ENCODE peak calls at places on chromosome 22, in eight cellular contexts. One of them, this sample, is unnamed.

GRCh38 chr22:36902143-36902911 is 11.1 kb upstream of the CSF2RB start:
- DNase-seq in nephron progenitor cell: no peak
- DNase-seq in fibroblast of villous mesenchyme: no peak
- DNase-seq in BE2C: no peak
- DNase-seq in IMR-90: no peak
- DNase-seq in AG04449: no peak
- DNase-seq in left ventricle myocardium inferior: no peak
- DNase-seq in stomach: no peak
- DNase-seq in this sample: no peak

GRCh38 chr22:34099278-34099677 is 179.0 kb upstream of the LARGE1 start:
- DNase-seq in nephron progenitor cell: no peak
- DNase-seq in fibroblast of villous mesenchyme: no peak
- DNase-seq in BE2C: no peak
- DNase-seq in IMR-90: no peak
- DNase-seq in AG04449: no peak
- DNase-seq in left ventricle myocardium inferior: no peak
- DNase-seq in stomach: peak
- DNase-seq in this sample: peak

GRCh38 chr22:17984114-17984513 is 40.2 kb downstream of the MICAL3 start:
- DNase-seq in nephron progenitor cell: no peak
- DNase-seq in fibroblast of villous mesenchyme: no peak
- DNase-seq in BE2C: no peak
- DNase-seq in IMR-90: no peak
- DNase-seq in AG04449: no peak
- DNase-seq in left ventricle myocardium inferior: no peak
- DNase-seq in stomach: no peak
- DNase-seq in this sample: no peak

GRCh38 chr22:17112491-17113042 is 8.6 kb downstream of the TMEM121B start:
- DNase-seq in nephron progenitor cell: peak
- DNase-seq in fibroblast of villous mesenchyme: no peak
- DNase-seq in BE2C: no peak
- DNase-seq in IMR-90: no peak
- DNase-seq in AG04449: no peak
- DNase-seq in left ventricle myocardium inferior: no peak
- DNase-seq in stomach: no peak
- DNase-seq in this sample: no peak

GRCh38 chr22:41862160-41862529 is 29.2 kb downstream of the SREBF2 start:
- DNase-seq in nephron progenitor cell: peak
- DNase-seq in fibroblast of villous mesenchyme: peak
- DNase-seq in BE2C: no peak
- DNase-seq in IMR-90: peak
- DNase-seq in AG04449: no peak
- DNase-seq in left ventricle myocardium inferior: no peak
- DNase-seq in stomach: no peak
- DNase-seq in this sample: no peak

GRCh38 chr22:36280379-36280778 is 27.4 kb downstream of the APOL1 start:
- DNase-seq in nephron progenitor cell: no peak
- DNase-seq in fibroblast of villous mesenchyme: no peak
- DNase-seq in BE2C: no peak
- DNase-seq in IMR-90: peak
- DNase-seq in AG04449: no peak
- DNase-seq in left ventricle myocardium inferior: no peak
- DNase-seq in stomach: no peak
- DNase-seq in this sample: no peak

GRCh38 chr22:36355362-36355761 is 32.4 kb downstream of the MYH9 start:
- DNase-seq in nephron progenitor cell: no peak
- DNase-seq in fibroblast of villous mesenchyme: peak
- DNase-seq in BE2C: no peak
- DNase-seq in IMR-90: peak
- DNase-seq in AG04449: no peak
- DNase-seq in left ventricle myocardium inferior: no peak
- DNase-seq in stomach: no peak
- DNase-seq in this sample: no peak

GRCh38 chr22:41966607-41967240 is 2.5 kb upstream of the SEPTIN3 start:
- DNase-seq in nephron progenitor cell: no peak
- DNase-seq in fibroblast of villous mesenchyme: peak
- DNase-seq in BE2C: peak
- DNase-seq in IMR-90: peak
- DNase-seq in AG04449: peak
- DNase-seq in left ventricle myocardium inferior: no peak
- DNase-seq in stomach: peak
- DNase-seq in this sample: no peak

GRCh38 chr22:48941903-48942625 is 885.6 kb downstream of the BRD1 start:
- DNase-seq in nephron progenitor cell: no peak
- DNase-seq in fibroblast of villous mesenchyme: no peak
- DNase-seq in BE2C: no peak
- DNase-seq in IMR-90: no peak
- DNase-seq in AG04449: no peak
- DNase-seq in left ventricle myocardium inferior: no peak
- DNase-seq in stomach: peak
- DNase-seq in this sample: peak

GRCh38 chr22:16961477-16962186 is 46.4 kb downstream of the GAB4 start:
- DNase-seq in nephron progenitor cell: no peak
- DNase-seq in fibroblast of villous mesenchyme: no peak
- DNase-seq in BE2C: no peak
- DNase-seq in IMR-90: no peak
- DNase-seq in AG04449: no peak
- DNase-seq in left ventricle myocardium inferior: no peak
- DNase-seq in stomach: no peak
- DNase-seq in this sample: peak

GRCh38 chr22:22394589-22394988 is 114.0 kb downstream of the ZNF280B start:
- DNase-seq in nephron progenitor cell: no peak
- DNase-seq in fibroblast of villous mesenchyme: no peak
- DNase-seq in BE2C: no peak
- DNase-seq in IMR-90: no peak
- DNase-seq in AG04449: no peak
- DNase-seq in left ventricle myocardium inferior: no peak
- DNase-seq in stomach: no peak
- DNase-seq in this sample: peak

GRCh38 chr22:39723899-39724351 is 153.4 kb downstream of the CACNA1I start:
- DNase-seq in nephron progenitor cell: no peak
- DNase-seq in fibroblast of villous mesenchyme: peak
- DNase-seq in BE2C: no peak
- DNase-seq in IMR-90: peak
- DNase-seq in AG04449: no peak
- DNase-seq in left ventricle myocardium inferior: no peak
- DNase-seq in stomach: peak
- DNase-seq in this sample: no peak

GRCh38 chr22:50192825-50193204 is 7.1 kb downstream of the TRABD start:
- DNase-seq in nephron progenitor cell: no peak
- DNase-seq in fibroblast of villous mesenchyme: no peak
- DNase-seq in BE2C: no peak
- DNase-seq in IMR-90: no peak
- DNase-seq in AG04449: no peak
- DNase-seq in left ventricle myocardium inferior: no peak
- DNase-seq in stomach: peak
- DNase-seq in this sample: no peak

GRCh38 chr22:29947410-29948387 is 64.7 kb downstream of the MTMR3 start:
- DNase-seq in nephron progenitor cell: no peak
- DNase-seq in fibroblast of villous mesenchyme: no peak
- DNase-seq in BE2C: no peak
- DNase-seq in IMR-90: peak
- DNase-seq in AG04449: no peak
- DNase-seq in left ventricle myocardium inferior: no peak
- DNase-seq in stomach: no peak
- DNase-seq in this sample: no peak

GRCh38 chr22:23822101-23822671 is 16.6 kb downstream of the DERL3 start:
- DNase-seq in nephron progenitor cell: no peak
- DNase-seq in fibroblast of villous mesenchyme: no peak
- DNase-seq in BE2C: no peak
- DNase-seq in IMR-90: no peak
- DNase-seq in AG04449: no peak
- DNase-seq in left ventricle myocardium inferior: no peak
- DNase-seq in stomach: no peak
- DNase-seq in this sample: no peak

GRCh38 chr22:48099251-48099650 is 1336.8 kb downstream of the TBC1D22A start:
- DNase-seq in nephron progenitor cell: no peak
- DNase-seq in fibroblast of villous mesenchyme: no peak
- DNase-seq in BE2C: no peak
- DNase-seq in IMR-90: no peak
- DNase-seq in AG04449: no peak
- DNase-seq in left ventricle myocardium inferior: no peak
- DNase-seq in stomach: peak
- DNase-seq in this sample: no peak

DNA sequence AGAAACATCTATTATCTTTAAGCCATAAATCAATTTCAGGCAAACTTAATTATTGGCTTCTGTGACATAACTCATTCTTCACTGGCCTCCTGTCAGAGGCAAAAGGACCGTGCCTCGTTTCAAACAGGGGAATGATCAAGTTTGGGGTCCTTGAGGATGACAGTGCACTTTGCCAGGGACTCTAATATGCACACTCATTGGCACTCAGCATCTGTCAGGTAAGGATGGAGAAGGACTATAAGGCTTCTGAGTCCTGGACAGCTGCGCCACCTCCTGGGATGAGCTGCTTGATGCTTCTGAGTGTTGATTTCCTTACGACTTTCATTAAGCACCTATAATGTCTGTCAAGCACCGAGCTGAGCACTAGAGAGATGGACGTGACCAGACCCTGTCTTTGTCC is 20.2 kb downstream of the BPIFC start:
- DNase-seq in nephron progenitor cell: no peak
- DNase-seq in fibroblast of villous mesenchyme: peak
- DNase-seq in BE2C: peak
- DNase-seq in IMR-90: no peak
- DNase-seq in AG04449: no peak
- DNase-seq in left ventricle myocardium inferior: no peak
- DNase-seq in stomach: no peak
- DNase-seq in this sample: no peak
- TF ChIP-seq CTCF in nephron progenitor cell: no peak
- TF ChIP-seq CTCF in fibroblast of villous mesenchyme: no peak
- TF ChIP-seq CTCF in BE2C: peak
- TF ChIP-seq CTCF in IMR-90: no peak
- TF ChIP-seq CTCF in AG04449: no peak
- TF ChIP-seq CTCF in left ventricle myocardium inferior: peak
- TF ChIP-seq CTCF in stomach: no peak
- TF ChIP-seq CTCF in this sample: no peak

GRCh38 chr22:26588749-26589366 is 1.1 kb downstream of the TPST2 start:
- DNase-seq in nephron progenitor cell: no peak
- DNase-seq in fibroblast of villous mesenchyme: no peak
- DNase-seq in BE2C: peak
- DNase-seq in IMR-90: no peak
- DNase-seq in AG04449: no peak
- DNase-seq in left ventricle myocardium inferior: no peak
- DNase-seq in stomach: no peak
- DNase-seq in this sample: no peak

GRCh38 chr22:26589845-26590524 is at the start of gene TPST2:
- DNase-seq in nephron progenitor cell: peak
- DNase-seq in fibroblast of villous mesenchyme: peak
- DNase-seq in BE2C: peak
- DNase-seq in IMR-90: peak
- DNase-seq in AG04449: no peak
- DNase-seq in left ventricle myocardium inferior: peak
- DNase-seq in stomach: peak
- DNase-seq in this sample: peak

GRCh38 chr22:26589367-26589844 is 526 bp downstream of the TPST2 start:
- DNase-seq in nephron progenitor cell: no peak
- DNase-seq in fibroblast of villous mesenchyme: peak
- DNase-seq in BE2C: no peak
- DNase-seq in IMR-90: peak
- DNase-seq in AG04449: no peak
- DNase-seq in left ventricle myocardium inferior: peak
- DNase-seq in stomach: peak
- DNase-seq in this sample: no peak

GRCh38 chr22:26592368-26593015 is 2.6 kb upstream of the TPST2 start:
- DNase-seq in nephron progenitor cell: no peak
- DNase-seq in fibroblast of villous mesenchyme: no peak
- DNase-seq in BE2C: no peak
- DNase-seq in IMR-90: no peak
- DNase-seq in AG04449: no peak
- DNase-seq in left ventricle myocardium inferior: no peak
- DNase-seq in stomach: peak
- DNase-seq in this sample: no peak

GRCh38 chr22:26590525-26590858 is 560 bp upstream of the TPST2 start:
- DNase-seq in nephron progenitor cell: no peak
- DNase-seq in fibroblast of villous mesenchyme: no peak
- DNase-seq in BE2C: no peak
- DNase-seq in IMR-90: no peak
- DNase-seq in AG04449: no peak
- DNase-seq in left ventricle myocardium inferior: no peak
- DNase-seq in stomach: no peak
- DNase-seq in this sample: no peak
- TF ChIP-seq CTCF in nephron progenitor cell: no peak
- TF ChIP-seq CTCF in fibroblast of villous mesenchyme: no peak
- TF ChIP-seq CTCF in BE2C: no peak
- TF ChIP-seq CTCF in IMR-90: no peak
- TF ChIP-seq CTCF in AG04449: no peak
- TF ChIP-seq CTCF in left ventricle myocardium inferior: no peak
- TF ChIP-seq CTCF in stomach: no peak
- TF ChIP-seq CTCF in this sample: no peak

GRCh38 chr22:38706885-38707180 is 1.1 kb downstream of the GTPBP1 start:
- DNase-seq in nephron progenitor cell: no peak
- DNase-seq in fibroblast of villous mesenchyme: peak
- DNase-seq in BE2C: no peak
- DNase-seq in IMR-90: no peak
- DNase-seq in AG04449: no peak
- DNase-seq in left ventricle myocardium inferior: no peak
- DNase-seq in stomach: no peak
- DNase-seq in this sample: no peak
- TF ChIP-seq CTCF in nephron progenitor cell: no peak
- TF ChIP-seq CTCF in fibroblast of villous mesenchyme: no peak
- TF ChIP-seq CTCF in BE2C: no peak
- TF ChIP-seq CTCF in IMR-90: no peak
- TF ChIP-seq CTCF in AG04449: no peak
- TF ChIP-seq CTCF in left ventricle myocardium inferior: no peak
- TF ChIP-seq CTCF in stomach: no peak
- TF ChIP-seq CTCF in this sample: no peak

GRCh38 chr22:37930270-37930951 is 23.0 kb downstream of the C22orf23 start:
- DNase-seq in nephron progenitor cell: no peak
- DNase-seq in fibroblast of villous mesenchyme: peak
- DNase-seq in BE2C: peak
- DNase-seq in IMR-90: peak
- DNase-seq in AG04449: no peak
- DNase-seq in left ventricle myocardium inferior: no peak
- DNase-seq in stomach: no peak
- DNase-seq in this sample: no peak
- TF ChIP-seq CTCF in nephron progenitor cell: peak
- TF ChIP-seq CTCF in fibroblast of villous mesenchyme: peak
- TF ChIP-seq CTCF in BE2C: peak
- TF ChIP-seq CTCF in IMR-90: peak
- TF ChIP-seq CTCF in AG04449: peak
- TF ChIP-seq CTCF in left ventricle myocardium inferior: peak
- TF ChIP-seq CTCF in stomach: peak
- TF ChIP-seq CTCF in this sample: peak

DNA sequence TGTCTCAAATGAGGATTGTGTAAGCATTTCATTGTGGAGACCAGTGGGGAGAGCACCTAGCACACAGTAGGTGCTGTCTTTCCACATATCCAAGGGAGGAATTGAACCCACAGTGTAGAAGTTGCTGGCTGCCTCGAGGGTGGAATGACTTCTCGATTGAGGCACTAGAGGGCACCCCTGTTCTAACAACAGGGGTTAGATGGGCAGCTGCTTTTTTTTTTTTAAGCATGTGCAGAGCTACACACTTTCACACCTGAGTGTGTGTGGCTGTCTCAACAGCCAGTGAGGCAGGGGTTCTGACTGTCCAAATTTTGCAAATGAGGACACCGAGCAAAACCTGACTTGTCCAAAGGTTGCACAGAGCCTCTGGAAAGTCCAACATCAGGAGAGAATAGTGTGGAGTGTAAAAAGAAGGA is 118.2 kb upstream of the CRYBB3 start:
- DNase-seq in nephron progenitor cell: peak
- DNase-seq in fibroblast of villous mesenchyme: peak
- DNase-seq in BE2C: peak
- DNase-seq in IMR-90: peak
- DNase-seq in AG04449: no peak
- DNase-seq in left ventricle myocardium inferior: no peak
- DNase-seq in stomach: peak
- DNase-seq in this sample: no peak
- TF ChIP-seq CTCF in nephron progenitor cell: peak
- TF ChIP-seq CTCF in fibroblast of villous mesenchyme: peak
- TF ChIP-seq CTCF in BE2C: peak
- TF ChIP-seq CTCF in IMR-90: peak
- TF ChIP-seq CTCF in AG04449: peak
- TF ChIP-seq CTCF in left ventricle myocardium inferior: peak
- TF ChIP-seq CTCF in stomach: peak
- TF ChIP-seq CTCF in this sample: peak

This sample was measured in esophagus muscularis mucosa.